ENCODE peak calls at places on chromosomes 12 and 14, in six cellular contexts. One of them, this sample, is unnamed.

GRCh38 chr12:46174061-46174662 is 94.7 kb downstream of the SLC38A1 start:
- DNase-seq in stomach: no peak
- DNase-seq in HCT116: no peak
- DNase-seq in transverse colon: no peak
- DNase-seq in GM23338: no peak
- DNase-seq in breast epithelium: no peak
- DNase-seq in this sample: no peak

GRCh38 chr12:12613334-12613733 is 1.7 kb downstream of the CREBL2 start:
- DNase-seq in stomach: no peak
- DNase-seq in HCT116: no peak
- DNase-seq in transverse colon: no peak
- DNase-seq in GM23338: no peak
- DNase-seq in breast epithelium: no peak
- DNase-seq in this sample: no peak

GRCh38 chr12:79119796-79120195 is 255.2 kb downstream of the SYT1 start:
- DNase-seq in stomach: no peak
- DNase-seq in HCT116: no peak
- DNase-seq in transverse colon: no peak
- DNase-seq in GM23338: peak
- DNase-seq in breast epithelium: no peak
- DNase-seq in this sample: no peak

GRCh38 chr12:119128527-119128926 is 50.2 kb upstream of the HSPB8 start:
- DNase-seq in stomach: no peak
- DNase-seq in HCT116: no peak
- DNase-seq in transverse colon: no peak
- DNase-seq in GM23338: no peak
- DNase-seq in breast epithelium: no peak
- DNase-seq in this sample: no peak

GRCh38 chr14:54652890-54653201 is 85.9 kb downstream of the SAMD4A start:
- DNase-seq in stomach: no peak
- DNase-seq in HCT116: no peak
- DNase-seq in transverse colon: no peak
- DNase-seq in GM23338: no peak
- DNase-seq in breast epithelium: no peak
- DNase-seq in this sample: no peak

GRCh38 chr14:26596722-26597030 is 1.2 kb downstream of the NOVA1 start:
- DNase-seq in stomach: no peak
- DNase-seq in HCT116: no peak
- DNase-seq in transverse colon: peak
- DNase-seq in GM23338: no peak
- DNase-seq in breast epithelium: peak
- DNase-seq in this sample: no peak

GRCh38 chr14:59292921-59293605 is 104.6 kb downstream of the DAAM1 start:
- DNase-seq in stomach: no peak
- DNase-seq in HCT116: no peak
- DNase-seq in transverse colon: no peak
- DNase-seq in GM23338: no peak
- DNase-seq in breast epithelium: no peak
- DNase-seq in this sample: no peak

GRCh38 chr12:52391618-52392002 is 6.2 kb upstream of the KRT84 start:
- DNase-seq in stomach: peak
- DNase-seq in HCT116: no peak
- DNase-seq in transverse colon: peak
- DNase-seq in GM23338: no peak
- DNase-seq in breast epithelium: no peak
- DNase-seq in this sample: no peak

GRCh38 chr14:95318399-95318834 is 1.3 kb downstream of the CLMN start:
- DNase-seq in stomach: no peak
- DNase-seq in HCT116: no peak
- DNase-seq in transverse colon: peak
- DNase-seq in GM23338: no peak
- DNase-seq in breast epithelium: no peak
- DNase-seq in this sample: no peak

GRCh38 chr14:101250336-101250947 is 310.9 kb upstream of the DIO3 start:
- DNase-seq in stomach: peak
- DNase-seq in HCT116: no peak
- DNase-seq in transverse colon: no peak
- DNase-seq in GM23338: no peak
- DNase-seq in breast epithelium: no peak
- DNase-seq in this sample: no peak

GRCh38 chr14:73238941-73239340 is 1.6 kb downstream of the PAPLN start:
- DNase-seq in stomach: no peak
- DNase-seq in HCT116: no peak
- DNase-seq in transverse colon: no peak
- DNase-seq in GM23338: no peak
- DNase-seq in breast epithelium: no peak
- DNase-seq in this sample: no peak

GRCh38 chr12:92509156-92509758 is 193.5 kb upstream of the PLEKHG7 start:
- DNase-seq in stomach: no peak
- DNase-seq in HCT116: no peak
- DNase-seq in transverse colon: no peak
- DNase-seq in GM23338: no peak
- DNase-seq in breast epithelium: no peak
- DNase-seq in this sample: no peak

GRCh38 chr12:92506891-92507290 is 195.9 kb upstream of the PLEKHG7 start:
- DNase-seq in stomach: no peak
- DNase-seq in HCT116: no peak
- DNase-seq in transverse colon: no peak
- DNase-seq in GM23338: no peak
- DNase-seq in breast epithelium: no peak
- DNase-seq in this sample: no peak

GRCh38 chr12:92503977-92504966 is 198.5 kb upstream of the PLEKHG7 start:
- DNase-seq in stomach: peak
- DNase-seq in HCT116: no peak
- DNase-seq in transverse colon: peak
- DNase-seq in GM23338: no peak
- DNase-seq in breast epithelium: no peak
- DNase-seq in this sample: no peak

GRCh38 chr12:92505373-92506340 is 197.1 kb upstream of the PLEKHG7 start:
- DNase-seq in stomach: peak
- DNase-seq in HCT116: no peak
- DNase-seq in transverse colon: peak
- DNase-seq in GM23338: no peak
- DNase-seq in breast epithelium: no peak
- DNase-seq in this sample: no peak

DNA sequence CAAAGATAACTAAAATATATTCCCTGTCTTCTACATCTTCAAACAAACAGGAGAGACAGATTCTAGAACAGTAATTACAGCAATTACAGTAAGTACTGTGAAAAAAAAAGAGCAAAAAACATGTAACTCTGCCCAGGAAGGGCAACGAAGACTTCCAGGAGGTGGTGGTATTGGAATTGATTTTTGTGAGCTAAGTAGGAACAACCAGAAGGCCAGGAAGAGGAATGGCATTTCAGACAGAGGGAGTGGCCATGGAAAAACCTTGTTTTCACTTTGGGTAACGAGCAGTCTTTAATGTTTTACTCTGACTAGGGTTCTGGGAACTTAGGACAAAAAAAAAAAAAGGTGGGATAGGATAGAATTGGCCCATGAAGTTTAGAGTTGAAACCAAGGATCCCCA is 196.3 kb upstream of the PLEKHG7 start:
- DNase-seq in stomach: no peak
- DNase-seq in HCT116: no peak
- DNase-seq in transverse colon: no peak
- DNase-seq in GM23338: no peak
- DNase-seq in breast epithelium: no peak
- DNase-seq in this sample: no peak
- H3K27ac ChIP-seq in stomach: peak
- H3K27ac ChIP-seq in HCT116: no peak
- H3K27ac ChIP-seq in transverse colon: peak
- H3K27ac ChIP-seq in GM23338: no peak
- H3K27ac ChIP-seq in breast epithelium: peak
- H3K27ac ChIP-seq in this sample: no peak

GRCh38 chr12:89343127-89343526 is 9.2 kb downstream of the DUSP6 start:
- DNase-seq in stomach: no peak
- DNase-seq in HCT116: no peak
- DNase-seq in transverse colon: no peak
- DNase-seq in GM23338: no peak
- DNase-seq in breast epithelium: no peak
- DNase-seq in this sample: no peak

GRCh38 chr12:89344862-89345202 is 7.5 kb downstream of the DUSP6 start:
- DNase-seq in stomach: no peak
- DNase-seq in HCT116: no peak
- DNase-seq in transverse colon: no peak
- DNase-seq in GM23338: no peak
- DNase-seq in breast epithelium: no peak
- DNase-seq in this sample: no peak

GRCh38 chr12:89345830-89346740 is 6.2 kb downstream of the DUSP6 start:
- DNase-seq in stomach: peak
- DNase-seq in HCT116: peak
- DNase-seq in transverse colon: peak
- DNase-seq in GM23338: peak
- DNase-seq in breast epithelium: no peak
- DNase-seq in this sample: no peak

GRCh38 chr12:89345376-89345775 is 6.9 kb downstream of the DUSP6 start:
- DNase-seq in stomach: no peak
- DNase-seq in HCT116: no peak
- DNase-seq in transverse colon: no peak
- DNase-seq in GM23338: no peak
- DNase-seq in breast epithelium: no peak
- DNase-seq in this sample: no peak

DNA sequence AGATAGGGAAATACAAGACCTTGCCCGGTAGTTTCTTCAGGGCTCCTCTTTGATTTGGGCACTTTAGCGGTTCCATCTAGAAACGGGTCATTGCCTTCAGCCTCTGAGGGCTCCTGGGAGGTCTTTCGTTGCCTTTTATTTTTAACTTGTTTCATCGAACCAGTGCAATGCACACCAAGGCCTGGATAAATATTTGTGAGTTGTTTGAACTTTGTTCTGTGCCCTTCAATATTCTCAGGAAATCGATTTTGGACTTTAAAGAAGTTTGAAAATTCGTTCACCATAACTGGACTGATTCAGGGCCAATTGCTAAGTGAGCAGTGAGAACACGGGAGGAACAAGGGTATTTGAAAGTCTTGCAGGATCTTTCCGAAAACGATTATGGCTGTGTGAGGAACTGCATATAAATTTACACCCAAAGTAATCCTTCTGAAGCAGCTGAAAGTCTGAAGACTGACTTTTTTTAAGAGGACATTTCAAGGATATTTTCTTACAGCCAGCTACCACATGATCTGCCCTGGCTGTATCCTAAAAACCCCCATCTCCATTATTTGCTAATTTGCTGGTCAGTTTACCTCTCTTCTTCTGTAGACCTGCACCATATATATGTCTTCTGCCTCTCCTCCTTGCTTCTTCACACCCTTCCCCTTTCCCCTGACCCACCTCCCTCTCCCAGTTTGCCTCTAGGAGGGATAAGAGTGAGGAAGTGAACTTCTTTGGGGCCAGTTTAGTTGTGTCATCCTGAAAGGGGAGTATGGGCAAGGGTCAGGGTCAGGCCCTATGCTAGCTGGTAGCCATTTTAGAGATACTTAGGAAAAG is 8.0 kb downstream of the DUSP6 start:
- DNase-seq in stomach: no peak
- DNase-seq in HCT116: no peak
- DNase-seq in transverse colon: no peak
- DNase-seq in GM23338: no peak
- DNase-seq in breast epithelium: no peak
- DNase-seq in this sample: no peak
- H3K4me3 ChIP-seq in stomach: no peak
- H3K4me3 ChIP-seq in HCT116: no peak
- H3K4me3 ChIP-seq in transverse colon: no peak
- H3K4me3 ChIP-seq in GM23338: no peak
- H3K4me3 ChIP-seq in breast epithelium: no peak
- H3K4me3 ChIP-seq in this sample: no peak

DNA sequence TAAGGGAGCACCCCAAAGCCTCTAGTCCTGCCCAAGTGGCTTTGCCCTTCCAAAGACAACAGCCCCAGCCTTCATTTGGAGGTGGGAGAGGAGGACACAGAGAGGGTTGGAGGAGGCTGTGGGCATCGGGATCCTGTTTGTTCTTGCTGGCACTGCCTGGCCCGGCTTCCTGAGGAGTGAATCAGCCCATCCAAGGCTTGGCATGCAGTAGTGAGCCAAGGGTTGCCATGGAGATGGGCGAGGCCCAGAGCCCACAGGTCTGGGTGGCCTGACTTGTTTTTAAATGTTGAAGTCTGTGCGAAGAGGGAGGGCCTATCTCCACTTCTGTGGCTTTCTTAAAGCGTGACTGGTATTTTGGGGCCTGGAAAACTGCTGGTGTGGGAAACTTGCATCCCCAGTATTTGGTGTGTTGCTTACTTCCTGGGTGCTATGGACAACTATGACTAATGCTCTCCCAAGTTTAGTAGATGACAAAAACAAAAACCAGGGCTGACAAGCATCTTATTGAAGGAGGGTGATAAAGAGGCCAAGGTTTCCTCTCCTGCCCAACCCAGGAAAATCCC is 15.8 kb downstream of the CD9 start:
- DNase-seq in stomach: peak
- DNase-seq in HCT116: peak
- DNase-seq in transverse colon: peak
- DNase-seq in GM23338: peak
- DNase-seq in breast epithelium: peak
- DNase-seq in this sample: peak
- TF ChIP-seq POLR2AphosphoS5 in stomach: peak
- TF ChIP-seq POLR2AphosphoS5 in HCT116: peak
- TF ChIP-seq POLR2AphosphoS5 in transverse colon: peak
- TF ChIP-seq POLR2AphosphoS5 in GM23338: peak
- TF ChIP-seq POLR2AphosphoS5 in breast epithelium: no peak
- TF ChIP-seq POLR2AphosphoS5 in this sample: no peak

GRCh38 chr14:69054030-69054429 is 74.9 kb upstream of the ACTN1 start:
- DNase-seq in stomach: no peak
- DNase-seq in HCT116: no peak
- DNase-seq in transverse colon: no peak
- DNase-seq in GM23338: no peak
- DNase-seq in breast epithelium: no peak
- DNase-seq in this sample: no peak

GRCh38 chr14:69055125-69055524 is 76.0 kb upstream of the ACTN1 start:
- DNase-seq in stomach: no peak
- DNase-seq in HCT116: no peak
- DNase-seq in transverse colon: no peak
- DNase-seq in GM23338: no peak
- DNase-seq in breast epithelium: no peak
- DNase-seq in this sample: no peak

GRCh38 chr14:69050235-69051184 is 71.4 kb upstream of the ACTN1 start:
- DNase-seq in stomach: no peak
- DNase-seq in HCT116: no peak
- DNase-seq in transverse colon: no peak
- DNase-seq in GM23338: peak
- DNase-seq in breast epithelium: no peak
- DNase-seq in this sample: no peak

GRCh38 chr14:69049675-69050074 is 70.6 kb upstream of the ACTN1 start:
- DNase-seq in stomach: no peak
- DNase-seq in HCT116: no peak
- DNase-seq in transverse colon: no peak
- DNase-seq in GM23338: no peak
- DNase-seq in breast epithelium: no peak
- DNase-seq in this sample: no peak

DNA sequence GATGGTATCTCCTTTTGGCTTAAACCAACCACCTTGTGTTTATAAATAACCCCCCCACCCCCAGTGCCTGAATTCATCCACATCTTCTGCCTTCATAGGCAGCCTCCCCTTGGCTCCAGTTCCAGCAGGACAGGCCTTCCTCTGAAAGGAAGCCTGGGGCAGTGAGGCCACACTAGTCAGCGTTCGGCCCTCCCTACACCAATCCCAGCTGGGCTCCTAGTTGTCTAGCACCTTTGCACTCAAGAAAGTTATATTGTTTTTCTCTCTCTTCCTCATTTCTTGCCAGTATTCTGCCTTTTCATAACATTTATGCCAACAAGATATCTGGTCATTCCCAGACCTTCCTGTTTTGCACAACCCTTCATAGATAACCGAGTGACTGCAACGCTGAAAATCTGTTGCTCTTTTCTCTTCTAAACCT is 73.1 kb upstream of the ACTN1 start:
- DNase-seq in stomach: no peak
- DNase-seq in HCT116: no peak
- DNase-seq in transverse colon: no peak
- DNase-seq in GM23338: no peak
- DNase-seq in breast epithelium: no peak
- DNase-seq in this sample: no peak
- H3K27ac ChIP-seq in stomach: peak
- H3K27ac ChIP-seq in HCT116: no peak
- H3K27ac ChIP-seq in transverse colon: peak
- H3K27ac ChIP-seq in GM23338: no peak
- H3K27ac ChIP-seq in breast epithelium: peak
- H3K27ac ChIP-seq in this sample: no peak